ENCODE peak calls at places on chromosomes 11 and 22, in five cellular contexts. M is lung, W is body of pancreas, D is endodermal cell, T is fibroblast of the conjunctiva. V is an unnamed sample.

GRCh38 chr11:59674291-59674690 is 5.5 kb upstream of the PATL1 start:
- DNase-seq in M (no peak), W (no peak), D (no peak), T (no peak), V (no peak)

GRCh38 chr11:11973866-11974265 is 34.6 kb downstream of the DKK3 start:
- DNase-seq in T (no peak), W (no peak), D (no peak), M (no peak), V (no peak)

GRCh38 chr22:20905415-20906386 is 11.5 kb upstream of the CRKL start:
- DNase-seq in W (no peak), D (no peak), M (no peak), T (no peak), V (no peak)

GRCh38 chr11:1854132-1854948 is 1.5 kb downstream of the LSP1 start:
- DNase-seq in M (no peak), T (no peak), D (no peak), W (no peak), V (no peak)

GRCh38 chr22:31652911-31653684 is 8.9 kb downstream of the PISD start:
- DNase-seq in W (no peak), D (no peak), T (no peak), M (no peak), V (no peak)

GRCh38 chr11:77303328-77303727 is 1.8 kb upstream of the GDPD4 start:
- DNase-seq in D (no peak), W (no peak), T (no peak), M (no peak), V (no peak)

GRCh38 chr11:15903246-15903645 is 453.1 kb downstream of the SOX6 start:
- DNase-seq in W (no peak), T (no peak), M (no peak), D (no peak), V (no peak)

GRCh38 chr11:71204294-71204693 is 48.1 kb downstream of the SHANK2 start:
- DNase-seq in W (no peak), M (no peak), T (no peak), D (no peak), V (no peak)

GRCh38 chr22:28029201-28029948 is 110.3 kb upstream of the PITPNB start:
- DNase-seq in M (peak), T (no peak), D (peak), W (peak), V (peak)

GRCh38 chr11:108916290-108916689 is 251.4 kb downstream of the DDX10 start:
- DNase-seq in W (no peak), D (no peak), M (no peak), T (no peak), V (no peak)

GRCh38 chr22:49569286-49570031 is 258.2 kb downstream of the BRD1 start:
- DNase-seq in T (no peak), W (no peak), D (peak), M (no peak), V (no peak)

GRCh38 chr22:27867958-27868737 is 50.9 kb downstream of the PITPNB start:
- DNase-seq in M (no peak), W (no peak), T (no peak), D (no peak), V (no peak)

GRCh38 chr11:121109916-121110656 is 9.0 kb downstream of the TECTA start:
- DNase-seq in D (no peak), M (no peak), W (no peak), T (no peak), V (no peak)

GRCh38 chr11:134164490-134165370 is 59.0 kb downstream of the NCAPD3 start:
- DNase-seq in T (no peak), M (no peak), W (no peak), D (peak), V (peak)

GRCh38 chr11:26286472-26287066 is 45.4 kb upstream of the ANO3 start:
- DNase-seq in W (no peak), M (no peak), T (peak), D (peak), V (peak)

GRCh38 chr11:127710831-127711230 is 710.3 kb upstream of the KIRREL3 start:
- DNase-seq in M (no peak), T (no peak), D (no peak), W (no peak), V (no peak)

GRCh38 chr11:68996376-68997123 is 15.8 kb upstream of the MRGPRD start:
- DNase-seq in W (no peak), M (no peak), T (no peak), D (peak), V (no peak)

GRCh38 chr11:58757449-58757848 is 25.7 kb upstream of the GLYAT start:
- DNase-seq in M (no peak), W (no peak), D (no peak), T (no peak), V (no peak)

GRCh38 chr11:3855808-3856491 is 486 bp downstream of the STIM1 start:
- DNase-seq in W (peak), M (peak), D (peak), T (no peak), V (peak)

GRCh38 chr11:19728436-19728835 is 15.8 kb downstream of the NAV2 start:
- DNase-seq in M (no peak), D (no peak), T (no peak), W (no peak), V (no peak)

GRCh38 chr22:45064313-45065268 is 54.8 kb upstream of the PHF21B start:
- DNase-seq in D (no peak), T (peak), W (no peak), M (no peak), V (no peak)

GRCh38 chr11:13134886-13135285 is 125.8 kb downstream of the RASSF10 start:
- DNase-seq in D (no peak), M (no peak), W (no peak), T (no peak), V (no peak)

GRCh38 chr11:73184953-73185671 is 33.0 kb upstream of the P2RY2 start:
- DNase-seq in T (peak), M (peak), D (peak), W (peak), V (peak)

GRCh38 chr11:10050561-10050960 is 243.5 kb downstream of the SBF2 start:
- DNase-seq in T (no peak), M (no peak), D (no peak), W (no peak), V (no peak)

GRCh38 chr11:2691991-2692841 is 7.6 kb downstream of the KCNQ1OT1 start:
- DNase-seq in M (peak), T (no peak), D (peak), W (peak), V (peak)

GRCh38 chr11:93444671-93445073 is 98.5 kb downstream of the SMCO4 start:
- DNase-seq in M (no peak), T (no peak), W (no peak), D (peak), V (peak)

GRCh38 chr22:31509041-31509440 is 12.7 kb downstream of the SFI1 start:
- DNase-seq in W (no peak), D (no peak), T (no peak), M (no peak), V (no peak)

GRCh38 chr11:113618360-113618759 is 87.7 kb downstream of the TMPRSS5 start:
- DNase-seq in M (no peak), T (no peak), W (no peak), D (no peak), V (no peak)

GRCh38 chr11:34837246-34837856 is 78.8 kb downstream of the APIP start:
- DNase-seq in M (no peak), D (peak), W (no peak), T (no peak), V (peak)

GRCh38 chr22:33271390-33272161 is 213.4 kb upstream of the SYN3 start:
- DNase-seq in M (no peak), D (no peak), T (peak), W (peak), V (no peak)

GRCh38 chr11:123103326-123103980 is 41.5 kb upstream of the HSPA8 start:
- DNase-seq in M (peak), D (peak), T (peak), W (peak), V (peak)

GRCh38 chr11:12076840-12077534 is 33.4 kb upstream of the MICAL2 start:
- DNase-seq in T (no peak), D (no peak), M (no peak), W (no peak), V (no peak)

GRCh38 chr11:587978-588380 is 11.7 kb downstream of the PHRF1 start:
- DNase-seq in M (no peak), D (no peak), W (no peak), T (no peak), V (no peak)

V was measured in GM23338.